ENCODE peak calls at places on chromosomes 6 and 20, in seven cellular contexts. W is ovary; N is brain microvascular endothelial cell; I is naive thymus-derived CD4-positive, alpha-beta T cell; R is heart right ventricle; J is skeletal muscle cell; M is CD4-positive, alpha-beta memory T cell. S is an unnamed sample.

GRCh38 chr6:113719545-113719944 is 137.6 kb upstream of the MARCKS start:
- DNase-seq in W (no peak), N (peak), I (no peak), R (no peak), J (no peak), M (no peak), S (no peak)

GRCh38 chr6:159594106-159594749 is 98.8 kb downstream of the SOD2 start:
- DNase-seq in W (no peak), N (peak), I (no peak), R (no peak), J (peak), M (no peak), S (no peak)

GRCh38 chr20:2756056-2756611 is 44.3 kb downstream of the CPXM1 start:
- DNase-seq in W (no peak), N (peak), I (no peak), R (no peak), J (no peak), M (no peak), S (no peak)

GRCh38 chr6:125746019-125746414 is 3.4 kb upstream of the HEY2 start:
- DNase-seq in W (no peak), N (no peak), I (no peak), R (no peak), J (no peak), M (no peak), S (no peak)

GRCh38 chr20:62969939-62970306 is 17.4 kb downstream of the SLC17A9 start:
- DNase-seq in W (no peak), N (no peak), I (no peak), R (no peak), J (no peak), M (no peak), S (no peak)

GRCh38 chr6:80541186-80541585 is 434.7 kb downstream of the BCKDHB start:
- DNase-seq in W (no peak), N (peak), I (no peak), R (no peak), J (peak), M (no peak), S (peak)

GRCh38 chr20:35791823-35792222 is 20.0 kb downstream of the PHF20 start:
- DNase-seq in W (no peak), N (no peak), I (no peak), R (no peak), J (peak), M (no peak), S (peak)

GRCh38 chr6:158786645-158787304 is 32.4 kb downstream of the EZR start:
- DNase-seq in W (no peak), N (no peak), I (no peak), R (no peak), J (no peak), M (no peak), S (no peak)

GRCh38 chr20:23097636-23098580 is 11.8 kb upstream of the CD93 start:
- DNase-seq in W (no peak), N (no peak), I (no peak), R (no peak), J (no peak), M (no peak), S (no peak)

GRCh38 chr6:99427988-99428387 is 2.9 kb upstream of the PNISR start:
- DNase-seq in W (no peak), N (no peak), I (no peak), R (no peak), J (no peak), M (no peak), S (no peak)
- H3K4me3 ChIP-seq in W (no peak), N (no peak), I (no peak), R (no peak), J (no peak), M (no peak), S (no peak)

DNA sequence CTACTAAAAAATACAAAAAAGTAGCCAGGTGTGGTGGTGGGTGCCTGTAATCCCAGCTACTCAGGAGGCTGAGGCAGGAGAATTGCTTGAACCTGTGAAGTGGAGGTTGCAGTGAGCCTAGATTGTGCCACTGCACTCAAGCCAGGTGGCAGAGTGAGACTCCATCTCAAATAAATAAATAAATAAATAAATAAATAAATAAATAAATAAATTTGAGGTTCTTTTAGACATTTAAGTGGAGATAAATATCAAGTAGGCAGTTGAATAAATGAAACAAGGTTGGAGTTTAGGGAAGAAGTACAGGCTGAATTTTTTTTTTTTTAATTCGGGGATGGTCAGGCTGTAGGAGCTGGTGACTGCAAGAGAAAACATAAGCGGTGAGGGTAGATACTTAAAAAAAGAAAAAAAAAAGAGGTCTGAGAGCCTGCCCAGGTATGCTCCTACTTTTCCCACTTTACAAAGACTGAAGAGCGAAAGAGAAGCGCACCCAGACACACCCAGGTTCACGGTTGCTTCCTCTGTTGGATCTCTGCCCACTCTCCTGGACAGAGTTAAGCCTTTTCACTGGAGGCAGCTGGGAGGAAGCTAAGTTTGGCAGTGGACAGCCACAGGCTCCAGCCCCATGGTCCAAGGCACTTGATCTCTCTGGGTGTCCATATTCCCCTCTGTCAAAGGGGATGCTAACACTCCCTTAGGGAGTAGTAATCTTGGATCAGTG is 100.9 kb upstream of the PRDM1 start:
- DNase-seq in W (no peak), N (no peak), I (no peak), R (peak), J (no peak), M (no peak), S (no peak)
- H3K4me3 ChIP-seq in W (no peak), N (no peak), I (no peak), R (no peak), J (no peak), M (no peak), S (no peak)

GRCh38 chr6:11054722-11055121 is 10.6 kb upstream of the ELOVL2 start:
- DNase-seq in W (no peak), N (no peak), I (no peak), R (no peak), J (no peak), M (no peak), S (no peak)

GRCh38 chr6:11056871-11057270 is 12.8 kb upstream of the ELOVL2 start:
- DNase-seq in W (no peak), N (no peak), I (no peak), R (no peak), J (no peak), M (no peak), S (no peak)

GRCh38 chr6:11062083-11062482 is 18.0 kb upstream of the ELOVL2 start:
- DNase-seq in W (no peak), N (no peak), I (no peak), R (no peak), J (no peak), M (no peak), S (no peak)

GRCh38 chr6:11055127-11055627 is 11.1 kb upstream of the ELOVL2 start:
- DNase-seq in W (no peak), N (no peak), I (no peak), R (no peak), J (no peak), M (no peak), S (no peak)

DNA sequence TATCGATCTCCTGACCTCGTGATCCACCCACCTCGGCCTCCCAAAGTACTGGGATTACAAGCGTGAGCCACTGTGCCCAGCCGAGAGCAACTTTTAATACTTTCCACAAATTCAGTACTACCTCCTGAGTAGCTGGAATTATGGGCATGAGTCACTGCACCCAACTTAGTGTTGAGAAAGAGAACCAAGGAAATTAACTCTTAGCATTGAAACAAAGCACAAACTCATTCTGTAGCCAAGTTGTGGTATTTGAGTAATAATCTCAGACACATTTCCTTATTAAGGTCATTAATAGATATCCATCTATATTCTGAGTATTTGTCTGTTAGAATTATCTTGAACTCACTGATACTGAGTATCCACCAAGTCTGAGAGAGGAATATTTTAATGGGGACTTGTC is 14.3 kb upstream of the ELOVL2 start:
- DNase-seq in W (no peak), N (no peak), I (no peak), R (no peak), J (no peak), M (no peak), S (no peak)
- H3K4me3 ChIP-seq in W (no peak), N (no peak), I (no peak), R (no peak), J (no peak), M (no peak), S (no peak)

DNA sequence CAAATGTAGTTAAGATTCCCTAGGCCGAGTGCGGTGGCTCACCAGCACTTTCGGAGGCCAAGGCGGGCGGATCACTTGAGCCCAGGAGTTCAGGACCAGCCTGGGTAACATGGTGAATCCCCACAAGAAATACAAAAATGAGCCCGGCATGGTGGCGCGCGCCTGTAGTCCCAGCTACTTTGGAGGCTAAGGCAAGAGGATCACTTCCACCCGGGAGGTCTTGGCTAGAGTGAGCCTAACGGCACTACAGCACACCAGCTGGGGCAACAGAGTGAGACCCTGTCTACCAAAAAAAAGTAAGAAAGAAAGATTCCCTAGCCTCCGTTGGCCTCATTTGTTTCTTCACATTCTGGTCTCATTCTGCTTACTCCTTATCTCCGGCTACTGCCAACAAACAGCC is 1.2 kb downstream of the ESF1 start:
- DNase-seq in W (no peak), N (no peak), I (no peak), R (no peak), J (no peak), M (no peak), S (no peak)
- H3K4me3 ChIP-seq in W (no peak), N (peak), I (peak), R (no peak), J (peak), M (peak), S (no peak)

DNA sequence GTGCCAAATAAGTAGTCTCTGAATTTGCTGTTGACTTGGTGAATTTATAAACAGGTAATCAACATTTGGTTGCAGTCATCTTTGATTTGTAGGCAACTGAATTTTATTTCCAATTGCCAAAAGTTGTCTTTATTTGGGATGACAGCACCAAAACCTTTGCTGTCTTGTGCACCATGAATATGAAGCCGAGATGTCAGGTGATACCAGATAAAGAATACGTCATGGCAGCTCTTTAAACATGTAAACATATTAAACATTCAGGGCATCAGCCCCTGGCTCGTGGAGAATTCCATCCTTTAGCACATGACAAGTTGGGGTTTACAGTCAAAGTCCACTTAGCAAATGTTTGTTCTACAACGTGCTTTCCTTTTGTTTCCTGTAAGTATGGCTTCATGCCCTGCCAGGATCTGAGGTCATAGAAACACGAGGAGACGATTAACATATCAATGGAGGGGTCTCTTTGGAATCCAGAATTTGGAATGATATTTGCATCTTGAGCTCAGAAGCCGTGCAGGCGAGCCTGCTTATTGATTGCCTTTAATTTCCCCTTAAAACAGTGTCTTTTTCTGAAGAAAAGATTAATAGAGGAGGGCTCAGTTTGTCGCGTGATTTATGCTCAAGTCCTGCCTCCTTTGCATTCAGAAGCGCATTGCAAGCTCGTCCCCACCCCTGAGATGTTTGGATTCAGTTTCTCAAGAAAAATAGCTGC is 170.2 kb upstream of the ZNF217 start:
- DNase-seq in W (no peak), N (peak), I (no peak), R (no peak), J (no peak), M (no peak), S (no peak)
- H3K4me3 ChIP-seq in W (no peak), N (no peak), I (no peak), R (no peak), J (no peak), M (no peak), S (no peak)